ENCODE peak calls at places on chromosomes 11 and 22, in eight cellular contexts. I is activated CD4-positive, alpha-beta T cell treated with anti-CD3 and anti-CD28 coated beads for 36 hours; M is effector memory CD4-positive, alpha-beta T cell; Q is stimulated activated CD4-positive, alpha-beta T cell treated with anti-CD3 and anti-CD28 coated beads, Interleukin-12 subunit alpha, Interleukin-12 subunit beta, amount 100 ng/mL, for 48 hours; A is psoas muscle; R is A549; U is skeletal muscle cell; H is KBM-7. P is an unnamed sample.

GRCh38 chr11:65087827-65088226 is 3.8 kb downstream of the ZFPL1 start:
- DNase-seq in I (no peak), M (no peak), Q (no peak), A (no peak), R (no peak), U (no peak), H (no peak), P (no peak)

GRCh38 chr11:93054881-93055280 is 85.4 kb downstream of the MTNR1B start:
- DNase-seq in I (peak), M (no peak), Q (peak), A (no peak), R (peak), U (peak), H (no peak), P (peak)

GRCh38 chr11:9562716-9563115 is 10.8 kb upstream of the WEE1 start:
- DNase-seq in I (peak), M (no peak), Q (no peak), A (no peak), R (no peak), U (no peak), H (no peak), P (no peak)

GRCh38 chr11:35629914-35630313 is 11.7 kb downstream of the FJX1 start:
- DNase-seq in I (no peak), M (no peak), Q (no peak), A (no peak), R (peak), U (peak), H (no peak), P (peak)

GRCh38 chr11:9605742-9606141 is 32.3 kb downstream of the WEE1 start:
- DNase-seq in I (no peak), M (no peak), Q (no peak), A (no peak), R (no peak), U (no peak), H (no peak), P (no peak)

GRCh38 chr11:65422633-65423515 is at the start of gene NEAT1:
- DNase-seq in I (peak), M (peak), Q (peak), A (peak), R (peak), U (peak), H (peak), P (peak)

GRCh38 chr11:7846003-7846402 is 49.3 kb upstream of the OR5P2 start:
- DNase-seq in I (no peak), M (no peak), Q (no peak), A (no peak), R (no peak), U (no peak), H (no peak), P (no peak)

GRCh38 chr11:8389034-8389996 is 125.6 kb upstream of the LMO1 start:
- DNase-seq in I (no peak), M (no peak), Q (no peak), A (no peak), R (no peak), U (no peak), H (no peak), P (no peak)

GRCh38 chr22:25169278-25170031 is 30.2 kb upstream of the CRYBB3 start:
- DNase-seq in I (no peak), M (no peak), Q (no peak), A (no peak), R (no peak), U (no peak), H (no peak), P (no peak)